ENCODE peak calls at places on chromosomes 3 and 15, in six cellular contexts. One of them, this sample, is unnamed.
A peak's percentile ranks its signal among the peaks of the same experiment; 100 is the strongest.

GRCh38 chr3:29033511-29033910 is 247.4 kb upstream of the RBMS3 start:
- DNase-seq in fibroblast of pulmonary artery: no peak
- DNase-seq in CD4-positive, CD25-positive, alpha-beta regulatory T cell: no peak
- DNase-seq in lower lobe of right lung: no peak
- DNase-seq in adipocyte: no peak
- DNase-seq in GM12865: no peak
- DNase-seq in this sample: no peak

GRCh38 chr15:70154440-70155347 is 57.0 kb upstream of the TLE3 start:
- DNase-seq in GM12865: no peak
- DNase-seq in lower lobe of right lung: no peak
- DNase-seq in fibroblast of pulmonary artery: peak; percentile 93
- DNase-seq in adipocyte: peak; percentile 21
- DNase-seq in CD4-positive, CD25-positive, alpha-beta regulatory T cell: no peak
- DNase-seq in this sample: no peak

GRCh38 chr15:39710681-39711080 is 72.0 kb downstream of the FSIP1 start:
- DNase-seq in lower lobe of right lung: no peak
- DNase-seq in adipocyte: no peak
- DNase-seq in fibroblast of pulmonary artery: peak; percentile 42
- DNase-seq in GM12865: no peak
- DNase-seq in CD4-positive, CD25-positive, alpha-beta regulatory T cell: no peak
- DNase-seq in this sample: no peak

GRCh38 chr3:146052791-146053310 is 108.1 kb downstream of the PLOD2 start:
- DNase-seq in CD4-positive, CD25-positive, alpha-beta regulatory T cell: no peak
- DNase-seq in adipocyte: peak; percentile 33
- DNase-seq in fibroblast of pulmonary artery: peak; percentile 46
- DNase-seq in GM12865: peak; percentile 18
- DNase-seq in lower lobe of right lung: no peak
- DNase-seq in this sample: no peak

GRCh38 chr3:141303481-141304223 is 64.7 kb upstream of the ZBTB38 start:
- DNase-seq in GM12865: peak; percentile 89
- DNase-seq in lower lobe of right lung: no peak
- DNase-seq in CD4-positive, CD25-positive, alpha-beta regulatory T cell: peak; percentile 89
- DNase-seq in adipocyte: peak; percentile 92
- DNase-seq in fibroblast of pulmonary artery: peak; percentile 92
- DNase-seq in this sample: peak; percentile 54

GRCh38 chr3:158845748-158846350 is 44.0 kb downstream of the MFSD1 start:
- DNase-seq in GM12865: peak; percentile 70
- DNase-seq in adipocyte: peak; percentile 60
- DNase-seq in CD4-positive, CD25-positive, alpha-beta regulatory T cell: peak; percentile 47
- DNase-seq in fibroblast of pulmonary artery: peak; percentile 34
- DNase-seq in lower lobe of right lung: no peak
- DNase-seq in this sample: no peak

GRCh38 chr15:52103217-52104207 is 9.1 kb downstream of the BCL2L10 start:
- DNase-seq in lower lobe of right lung: no peak
- DNase-seq in CD4-positive, CD25-positive, alpha-beta regulatory T cell: no peak
- DNase-seq in GM12865: peak; percentile 95
- DNase-seq in fibroblast of pulmonary artery: peak; percentile 93
- DNase-seq in adipocyte: peak; percentile 89
- DNase-seq in this sample: peak; percentile 70

GRCh38 chr15:90151989-90152645 is 49.0 kb upstream of the SEMA4B start:
- DNase-seq in fibroblast of pulmonary artery: no peak
- DNase-seq in adipocyte: no peak
- DNase-seq in GM12865: no peak
- DNase-seq in CD4-positive, CD25-positive, alpha-beta regulatory T cell: no peak
- DNase-seq in lower lobe of right lung: no peak
- DNase-seq in this sample: no peak

GRCh38 chr3:186510374-186511079 is 33.7 kb downstream of the CRYGS start:
- DNase-seq in fibroblast of pulmonary artery: no peak
- DNase-seq in CD4-positive, CD25-positive, alpha-beta regulatory T cell: no peak
- DNase-seq in lower lobe of right lung: no peak
- DNase-seq in adipocyte: no peak
- DNase-seq in GM12865: peak; percentile 57
- DNase-seq in this sample: peak; percentile 59

GRCh38 chr15:101127503-101128076 is 124.3 kb downstream of the CHSY1 start:
- DNase-seq in lower lobe of right lung: peak; percentile 58
- DNase-seq in GM12865: peak; percentile 87
- DNase-seq in fibroblast of pulmonary artery: peak; percentile 96
- DNase-seq in CD4-positive, CD25-positive, alpha-beta regulatory T cell: peak; percentile 80
- DNase-seq in adipocyte: peak; percentile 91
- DNase-seq in this sample: peak; percentile 85

GRCh38 chr15:83066034-83066760 is 855 bp downstream of the BTBD1 start:
- DNase-seq in GM12865: no peak
- DNase-seq in CD4-positive, CD25-positive, alpha-beta regulatory T cell: peak; percentile 30
- DNase-seq in lower lobe of right lung: no peak
- DNase-seq in adipocyte: peak; percentile 45
- DNase-seq in fibroblast of pulmonary artery: no peak
- DNase-seq in this sample: no peak

GRCh38 chr3:194132465-194133358 is 3.2 kb upstream of the HES1 start:
- DNase-seq in CD4-positive, CD25-positive, alpha-beta regulatory T cell: no peak
- DNase-seq in fibroblast of pulmonary artery: no peak
- DNase-seq in adipocyte: no peak
- DNase-seq in GM12865: no peak
- DNase-seq in lower lobe of right lung: no peak
- DNase-seq in this sample: no peak

GRCh38 chr3:126146034-126146433 is 34.4 kb downstream of the ALDH1L1 start:
- DNase-seq in lower lobe of right lung: no peak
- DNase-seq in CD4-positive, CD25-positive, alpha-beta regulatory T cell: no peak
- DNase-seq in fibroblast of pulmonary artery: no peak
- DNase-seq in GM12865: no peak
- DNase-seq in adipocyte: no peak
- DNase-seq in this sample: no peak

GRCh38 chr3:138862531-138862923 is 27.8 kb upstream of the PIK3CB start:
- DNase-seq in fibroblast of pulmonary artery: peak; percentile 9
- DNase-seq in CD4-positive, CD25-positive, alpha-beta regulatory T cell: no peak
- DNase-seq in lower lobe of right lung: no peak
- DNase-seq in GM12865: no peak
- DNase-seq in adipocyte: no peak
- DNase-seq in this sample: no peak

GRCh38 chr3:167110906-167111305 is 269.2 kb downstream of the ZBBX start:
- DNase-seq in lower lobe of right lung: no peak
- DNase-seq in GM12865: peak; percentile 14
- DNase-seq in CD4-positive, CD25-positive, alpha-beta regulatory T cell: no peak
- DNase-seq in fibroblast of pulmonary artery: no peak
- DNase-seq in adipocyte: no peak
- DNase-seq in this sample: no peak

GRCh38 chr3:50195501-50196252 is 4.3 kb downstream of the GNAT1 start:
- DNase-seq in CD4-positive, CD25-positive, alpha-beta regulatory T cell: no peak
- DNase-seq in GM12865: no peak
- DNase-seq in adipocyte: no peak
- DNase-seq in lower lobe of right lung: no peak
- DNase-seq in fibroblast of pulmonary artery: no peak
- DNase-seq in this sample: no peak

GRCh38 chr3:136353461-136353860 is 103.3 kb downstream of the PCCB start:
- DNase-seq in GM12865: peak; percentile 64
- DNase-seq in CD4-positive, CD25-positive, alpha-beta regulatory T cell: peak; percentile 57
- DNase-seq in lower lobe of right lung: no peak
- DNase-seq in fibroblast of pulmonary artery: no peak
- DNase-seq in adipocyte: no peak
- DNase-seq in this sample: peak; percentile 14

GRCh38 chr3:46438831-46439230 is 25.9 kb downstream of the LTF start:
- DNase-seq in GM12865: no peak
- DNase-seq in adipocyte: no peak
- DNase-seq in CD4-positive, CD25-positive, alpha-beta regulatory T cell: no peak
- DNase-seq in fibroblast of pulmonary artery: no peak
- DNase-seq in lower lobe of right lung: no peak
- DNase-seq in this sample: no peak

GRCh38 chr15:99427668-99428361 is 138.0 kb upstream of the MEF2A start:
- DNase-seq in adipocyte: no peak
- DNase-seq in GM12865: no peak
- DNase-seq in CD4-positive, CD25-positive, alpha-beta regulatory T cell: no peak
- DNase-seq in lower lobe of right lung: no peak
- DNase-seq in fibroblast of pulmonary artery: no peak
- DNase-seq in this sample: no peak

GRCh38 chr15:70748281-70748747 is 15.0 kb downstream of the UACA start:
- DNase-seq in fibroblast of pulmonary artery: no peak
- DNase-seq in GM12865: no peak
- DNase-seq in lower lobe of right lung: no peak
- DNase-seq in CD4-positive, CD25-positive, alpha-beta regulatory T cell: no peak
- DNase-seq in adipocyte: no peak
- DNase-seq in this sample: no peak

GRCh38 chr15:25789206-25789605 is 73.9 kb downstream of the ATP10A start:
- DNase-seq in CD4-positive, CD25-positive, alpha-beta regulatory T cell: no peak
- DNase-seq in adipocyte: no peak
- DNase-seq in lower lobe of right lung: no peak
- DNase-seq in fibroblast of pulmonary artery: no peak
- DNase-seq in GM12865: no peak
- DNase-seq in this sample: no peak

GRCh38 chr3:71245971-71246860 is 337.3 kb downstream of the FOXP1 start:
- DNase-seq in lower lobe of right lung: no peak
- DNase-seq in adipocyte: peak; percentile 26
- DNase-seq in CD4-positive, CD25-positive, alpha-beta regulatory T cell: no peak
- DNase-seq in fibroblast of pulmonary artery: no peak
- DNase-seq in GM12865: no peak
- DNase-seq in this sample: no peak

GRCh38 chr3:71244153-71245051 is 339.1 kb downstream of the FOXP1 start:
- DNase-seq in GM12865: no peak
- DNase-seq in fibroblast of pulmonary artery: peak; percentile 89
- DNase-seq in lower lobe of right lung: no peak
- DNase-seq in adipocyte: peak; percentile 34
- DNase-seq in CD4-positive, CD25-positive, alpha-beta regulatory T cell: no peak
- DNase-seq in this sample: no peak

GRCh38 chr3:71247221-71247947 is 336.1 kb downstream of the FOXP1 start:
- DNase-seq in adipocyte: peak; percentile 27
- DNase-seq in CD4-positive, CD25-positive, alpha-beta regulatory T cell: peak; percentile 36
- DNase-seq in lower lobe of right lung: no peak
- DNase-seq in fibroblast of pulmonary artery: peak; percentile 37
- DNase-seq in GM12865: no peak
- DNase-seq in this sample: no peak

GRCh38 chr3:71243230-71243629 is 340.3 kb downstream of the FOXP1 start:
- DNase-seq in lower lobe of right lung: no peak
- DNase-seq in adipocyte: no peak
- DNase-seq in GM12865: no peak
- DNase-seq in CD4-positive, CD25-positive, alpha-beta regulatory T cell: no peak
- DNase-seq in fibroblast of pulmonary artery: peak; percentile 28
- DNase-seq in this sample: no peak

DNA sequence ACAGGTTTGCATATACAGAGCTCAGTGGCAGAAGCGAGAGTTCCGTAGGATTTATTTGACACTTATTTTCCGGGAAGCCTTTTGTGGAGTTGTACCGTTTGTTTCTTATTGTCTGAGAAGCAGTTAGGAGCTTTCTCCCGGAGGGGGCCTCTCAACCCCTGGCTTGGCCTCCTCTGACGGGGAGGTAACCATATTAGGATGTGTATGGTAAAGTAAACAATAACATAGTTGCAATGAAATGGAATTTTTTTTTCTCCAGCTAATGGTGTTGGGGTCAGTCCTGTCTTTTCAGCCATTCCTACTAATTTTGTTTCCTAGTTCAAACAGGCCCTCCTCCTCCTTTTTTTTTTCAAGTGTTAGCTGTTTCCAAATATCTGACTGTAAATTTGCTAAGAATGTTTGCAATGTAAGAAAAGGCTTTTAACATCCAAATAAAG is 338.5 kb downstream of the FOXP1 start:
- DNase-seq in adipocyte: peak; percentile 90
- DNase-seq in fibroblast of pulmonary artery: peak; percentile 90
- DNase-seq in CD4-positive, CD25-positive, alpha-beta regulatory T cell: no peak
- DNase-seq in GM12865: no peak
- DNase-seq in lower lobe of right lung: peak; percentile 54
- DNase-seq in this sample: no peak
- H3K4me3 ChIP-seq in adipocyte: peak overlapping the region; percentile 75
- H3K4me3 ChIP-seq in fibroblast of pulmonary artery: peak overlapping the region; percentile 52
- H3K4me3 ChIP-seq in CD4-positive, CD25-positive, alpha-beta regulatory T cell: no peak overlapping the region
- H3K4me3 ChIP-seq in GM12865: no peak overlapping the region
- H3K4me3 ChIP-seq in lower lobe of right lung: peak overlapping the region; percentile 12
- H3K4me3 ChIP-seq in this sample: no peak overlapping the region

GRCh38 chr3:47628426-47628825 is 49.8 kb upstream of the CSPG5 start:
- DNase-seq in lower lobe of right lung: no peak
- DNase-seq in CD4-positive, CD25-positive, alpha-beta regulatory T cell: no peak
- DNase-seq in fibroblast of pulmonary artery: no peak
- DNase-seq in GM12865: no peak
- DNase-seq in adipocyte: no peak
- DNase-seq in this sample: no peak
- H3K4me3 ChIP-seq in lower lobe of right lung: no peak overlapping the region
- H3K4me3 ChIP-seq in CD4-positive, CD25-positive, alpha-beta regulatory T cell: no peak overlapping the region
- H3K4me3 ChIP-seq in fibroblast of pulmonary artery: no peak overlapping the region
- H3K4me3 ChIP-seq in GM12865: no peak overlapping the region
- H3K4me3 ChIP-seq in adipocyte: no peak overlapping the region
- H3K4me3 ChIP-seq in this sample: no peak overlapping the region

GRCh38 chr15:89119489-89120478 is 31.5 kb downstream of the ABHD2 start:
- DNase-seq in adipocyte: peak; percentile 79
- DNase-seq in fibroblast of pulmonary artery: peak; percentile 70
- DNase-seq in GM12865: no peak
- DNase-seq in CD4-positive, CD25-positive, alpha-beta regulatory T cell: peak; percentile 14
- DNase-seq in lower lobe of right lung: no peak
- DNase-seq in this sample: no peak

GRCh38 chr15:89118481-89118989 is 30.3 kb downstream of the ABHD2 start:
- DNase-seq in adipocyte: no peak
- DNase-seq in lower lobe of right lung: no peak
- DNase-seq in GM12865: no peak
- DNase-seq in fibroblast of pulmonary artery: no peak
- DNase-seq in CD4-positive, CD25-positive, alpha-beta regulatory T cell: no peak
- DNase-seq in this sample: no peak

GRCh38 chr15:89122532-89123525 is 34.6 kb downstream of the ABHD2 start:
- DNase-seq in CD4-positive, CD25-positive, alpha-beta regulatory T cell: no peak
- DNase-seq in GM12865: no peak
- DNase-seq in adipocyte: no peak
- DNase-seq in lower lobe of right lung: no peak
- DNase-seq in fibroblast of pulmonary artery: peak; percentile 50
- DNase-seq in this sample: no peak

GRCh38 chr15:89117790-89118189 is 29.5 kb downstream of the ABHD2 start:
- DNase-seq in GM12865: no peak
- DNase-seq in adipocyte: no peak
- DNase-seq in CD4-positive, CD25-positive, alpha-beta regulatory T cell: no peak
- DNase-seq in lower lobe of right lung: no peak
- DNase-seq in fibroblast of pulmonary artery: no peak
- DNase-seq in this sample: no peak

DNA sequence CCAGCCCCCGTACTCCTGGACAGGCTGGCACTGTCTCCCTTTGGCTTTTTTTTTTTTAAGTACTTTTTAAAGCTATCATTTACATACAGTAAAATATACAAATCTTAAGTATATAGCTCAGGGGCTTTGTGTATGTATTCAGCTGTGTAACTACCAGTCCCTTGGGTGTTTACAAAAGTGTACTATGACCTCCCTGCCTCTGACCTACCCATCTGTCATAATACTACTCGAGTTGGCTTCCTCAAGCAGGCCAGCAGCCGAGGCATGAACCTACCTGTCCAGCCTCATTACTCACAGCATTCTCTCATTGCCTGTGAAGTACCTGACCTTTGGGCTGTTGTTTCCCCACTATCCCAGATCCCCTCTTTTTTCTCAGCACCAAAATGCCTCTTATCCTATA is 33.2 kb downstream of the ABHD2 start:
- DNase-seq in GM12865: no peak
- DNase-seq in fibroblast of pulmonary artery: no peak
- DNase-seq in adipocyte: no peak
- DNase-seq in CD4-positive, CD25-positive, alpha-beta regulatory T cell: no peak
- DNase-seq in lower lobe of right lung: no peak
- DNase-seq in this sample: no peak
- H3K4me3 ChIP-seq in GM12865: no peak overlapping the region
- H3K4me3 ChIP-seq in fibroblast of pulmonary artery: no peak overlapping the region
- H3K4me3 ChIP-seq in adipocyte: no peak overlapping the region
- H3K4me3 ChIP-seq in CD4-positive, CD25-positive, alpha-beta regulatory T cell: no peak overlapping the region
- H3K4me3 ChIP-seq in lower lobe of right lung: no peak overlapping the region
- H3K4me3 ChIP-seq in this sample: no peak overlapping the region

DNA sequence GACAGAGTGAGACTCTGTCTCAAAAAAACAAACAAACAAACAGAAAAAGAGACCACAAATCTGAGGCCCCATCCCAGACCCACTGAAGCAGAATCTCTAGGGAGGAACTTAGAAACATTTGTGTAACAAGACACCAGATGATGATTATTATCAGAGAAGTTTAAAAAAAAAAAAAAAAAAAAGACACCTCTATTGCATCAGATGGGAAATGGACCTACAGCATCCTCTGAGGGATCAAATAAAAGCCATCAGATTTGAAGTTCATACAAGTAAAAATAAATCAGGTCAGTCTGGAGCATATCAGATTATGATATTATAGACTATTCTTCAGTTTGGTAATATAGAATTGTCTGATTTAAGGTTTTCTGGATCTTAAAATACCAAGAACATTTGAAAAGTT is 21.9 kb upstream of the LIPC start:
- DNase-seq in adipocyte: peak; percentile 31
- DNase-seq in fibroblast of pulmonary artery: no peak
- DNase-seq in GM12865: no peak
- DNase-seq in lower lobe of right lung: no peak
- DNase-seq in CD4-positive, CD25-positive, alpha-beta regulatory T cell: no peak
- DNase-seq in this sample: no peak
- H3K4me3 ChIP-seq in adipocyte: peak overlapping the region; percentile 72
- H3K4me3 ChIP-seq in fibroblast of pulmonary artery: no peak overlapping the region
- H3K4me3 ChIP-seq in GM12865: no peak overlapping the region
- H3K4me3 ChIP-seq in lower lobe of right lung: peak overlapping the region; percentile 27
- H3K4me3 ChIP-seq in CD4-positive, CD25-positive, alpha-beta regulatory T cell: peak overlapping the region; percentile 77
- H3K4me3 ChIP-seq in this sample: no peak overlapping the region